ENCODE peak calls at places on chromosomes 11 and 22, in six cellular contexts. Y is thoracic aorta, L is Peyer's patch, N is PC-3, T is fibroblast of lung, X is SK-N-SH. Q is an unnamed sample.
A peak's percentile ranks its signal among the peaks of the same experiment; 100 is the strongest.

GRCh38 chr11:114259124-114259526 is 37.1 kb upstream of the NNMT start:
- DNase-seq in Y (no peak), L (peak; percentile 77), N (no peak), T (no peak), X (no peak), Q (no peak)

GRCh38 chr11:91265946-91266345 is 958.7 kb upstream of the FAT3 start:
- DNase-seq in Y (no peak), L (no peak), N (peak; percentile 70), T (peak; percentile 31), X (no peak), Q (no peak)

GRCh38 chr11:128288368-128288767 is 299.0 kb downstream of the ETS1 start:
- DNase-seq in Y (no peak), L (no peak), N (peak; percentile 23), T (no peak), X (no peak), Q (no peak)

GRCh38 chr11:96758957-96759356 is 369.1 kb downstream of the JRKL start:
- DNase-seq in Y (no peak), L (no peak), N (no peak), T (no peak), X (no peak), Q (no peak)

GRCh38 chr11:68798221-68798813 is 43.4 kb downstream of the CPT1A start:
- DNase-seq in Y (no peak), L (peak; percentile 58), N (peak; percentile 52), T (no peak), X (peak; percentile 72), Q (no peak)

GRCh38 chr11:112238041-112238440 is 11.8 kb downstream of the PTS start:
- DNase-seq in Y (no peak), L (no peak), N (no peak), T (peak; percentile 53), X (no peak), Q (no peak)

GRCh38 chr11:122703541-122704272 is 48.2 kb downstream of the UBASH3B start:
- DNase-seq in Y (no peak), L (no peak), N (peak; percentile 74), T (peak; percentile 56), X (no peak), Q (no peak)

GRCh38 chr11:127274328-127274676 is 273.7 kb upstream of the KIRREL3 start:
- DNase-seq in Y (no peak), L (no peak), N (peak; percentile 30), T (no peak), X (no peak), Q (no peak)

GRCh38 chr11:117950320-117950719 is 21.1 kb upstream of the TMPRSS13 start:
- DNase-seq in Y (no peak), L (peak; percentile 78), N (peak; percentile 18), T (no peak), X (no peak), Q (no peak)

GRCh38 chr11:62322524-62322923 is 14.7 kb upstream of the ASRGL1 start:
- DNase-seq in Y (no peak), L (peak; percentile 71), N (no peak), T (no peak), X (no peak), Q (no peak)

GRCh38 chr11:44950625-44951472 is at the start of gene TP53I11:
- DNase-seq in Y (no peak), L (peak; percentile 88), N (peak; percentile 63), T (peak; percentile 74), X (peak; percentile 94), Q (no peak)

GRCh38 chr11:35160248-35160820 is 21.4 kb downstream of the CD44 start:
- DNase-seq in Y (no peak), L (no peak), N (no peak), T (no peak), X (no peak), Q (no peak)

GRCh38 chr11:68338041-68338800 is 25.8 kb downstream of the LRP5 start:
- DNase-seq in Y (no peak), L (no peak), N (no peak), T (peak; percentile 75), X (no peak), Q (no peak)

GRCh38 chr22:47395481-47395880 is 633.0 kb downstream of the TBC1D22A start:
- DNase-seq in Y (no peak), L (peak; percentile 42), N (peak; percentile 82), T (peak; percentile 19), X (no peak), Q (no peak)

GRCh38 chr11:67634366-67635230 is 4.9 kb upstream of the NUDT8 start:
- DNase-seq in Y (no peak), L (peak; percentile 84), N (no peak), T (no peak), X (no peak), Q (peak; percentile 71)

GRCh38 chr11:65417221-65417701 is 5.3 kb upstream of the NEAT1 start:
- DNase-seq in Y (no peak), L (peak; percentile 77), N (no peak), T (peak; percentile 12), X (no peak), Q (peak; percentile 86)

GRCh38 chr11:34214961-34215805 is 109.8 kb downstream of the NAT10 start:
- DNase-seq in Y (no peak), L (peak; percentile 63), N (peak; percentile 81), T (peak; percentile 81), X (no peak), Q (no peak)

GRCh38 chr11:118060081-118060661 is 16.7 kb upstream of the TMPRSS4 start:
- DNase-seq in Y (no peak), L (peak; percentile 40), N (no peak), T (no peak), X (no peak), Q (peak; percentile 50)

GRCh38 chr11:86787651-86788050 is 12.7 kb upstream of the PRSS23 start:
- DNase-seq in Y (no peak), L (no peak), N (no peak), T (no peak), X (no peak), Q (no peak)

GRCh38 chr11:1926156-1927031 is 6.9 kb downstream of the TNNT3 start:
- DNase-seq in Y (no peak), L (no peak), N (no peak), T (no peak), X (peak; percentile 38), Q (no peak)

GRCh38 chr11:110092577-110093406 is at the start of gene ZC3H12C:
- DNase-seq in Y (peak; percentile 60), L (peak; percentile 86), N (peak; percentile 96), T (peak; percentile 85), X (peak; percentile 90), Q (peak; percentile 91)

GRCh38 chr22:19121631-19122142 is 525 bp downstream of the DGCR2 start:
- DNase-seq in Y (no peak), L (peak; percentile 67), N (peak; percentile 22), T (peak; percentile 44), X (peak; percentile 77), Q (peak; percentile 81)

GRCh38 chr22:29458551-29458950 is 20.2 kb downstream of the RFPL1 start:
- DNase-seq in Y (no peak), L (no peak), N (no peak), T (no peak), X (no peak), Q (no peak)

GRCh38 chr11:68843052-68843561 is 1.4 kb upstream of the CPT1A start:
- DNase-seq in Y (no peak), L (peak; percentile 77), N (no peak), T (peak; percentile 44), X (no peak), Q (no peak)

GRCh38 chr11:65809496-65809895 is 22.6 kb downstream of the OVOL1 start:
- DNase-seq in Y (no peak), L (no peak), N (no peak), T (no peak), X (no peak), Q (no peak)

GRCh38 chr11:85752201-85752889 is 58.6 kb downstream of the SYTL2 start:
- DNase-seq in Y (no peak), L (no peak), N (no peak), T (no peak), X (no peak), Q (no peak)

GRCh38 chr11:86575208-86575855 is 97.1 kb downstream of the ME3 start:
- DNase-seq in Y (no peak), L (no peak), N (no peak), T (peak; percentile 93), X (no peak), Q (no peak)

GRCh38 chr11:70790671-70791300 is 392.5 kb downstream of the CTTN start:
- DNase-seq in Y (no peak), L (no peak), N (no peak), T (no peak), X (no peak), Q (no peak)

GRCh38 chr11:119567667-119568582 is 145.0 kb upstream of the THY1 start:
- DNase-seq in Y (no peak), L (no peak), N (peak; percentile 91), T (peak; percentile 80), X (peak; percentile 75), Q (no peak)

GRCh38 chr11:57481915-57482781 is 21.8 kb downstream of the RTN4RL2 start:
- DNase-seq in Y (no peak), L (no peak), N (no peak), T (no peak), X (no peak), Q (no peak)
- H3K4me3 ChIP-seq in Y (no peak overlapping the region), L (peak overlapping the region; percentile 8), N (no peak overlapping the region), T (no peak overlapping the region), X (no peak overlapping the region), Q (peak overlapping the region; percentile 55)

DNA sequence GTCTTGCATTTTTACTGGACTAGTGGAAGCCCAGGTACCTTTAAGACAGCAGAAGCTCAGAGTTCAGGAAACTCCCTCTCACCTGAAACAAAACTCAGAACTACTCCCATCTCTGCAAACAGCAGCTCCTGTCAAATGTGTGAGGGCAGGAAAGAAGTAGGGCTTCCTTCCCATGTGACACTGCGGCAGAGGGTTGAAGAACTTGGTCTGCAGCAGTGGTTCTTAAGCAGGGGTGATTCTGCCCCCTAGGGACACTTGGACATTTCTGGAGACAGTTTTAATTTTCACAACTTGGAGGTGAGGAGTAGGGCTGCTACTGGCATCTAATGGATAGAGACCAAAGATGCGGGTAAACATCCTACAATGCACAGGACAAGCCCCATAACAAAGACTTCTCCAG is 63.4 kb downstream of the RCN1 start:
- DNase-seq in Y (no peak), L (no peak), N (peak; percentile 51), T (peak; percentile 40), X (no peak), Q (no peak)
- TF ChIP-seq CTCF in Y (no peak), L (no peak), N (peak; percentile 53), T (peak; percentile 10), X (peak; percentile 30), Q (no peak)

DNA sequence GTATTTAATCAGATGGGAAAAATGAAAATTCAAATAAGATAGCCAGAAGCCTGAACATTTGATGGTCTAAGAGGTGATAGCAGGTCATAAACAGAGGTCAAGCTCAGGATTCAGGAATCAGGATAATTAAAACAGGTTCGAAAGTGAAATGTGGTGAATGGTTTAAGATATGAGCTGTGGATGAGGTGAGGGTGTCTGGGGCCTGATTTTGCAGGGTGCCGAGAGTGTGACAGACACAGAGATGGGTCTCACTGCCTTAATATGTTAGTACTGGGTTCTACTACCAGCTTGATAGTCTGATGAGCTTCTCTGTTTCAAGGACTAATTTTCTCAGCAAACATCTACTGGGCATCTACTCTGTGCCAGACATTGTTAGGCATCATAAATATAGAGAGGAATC is 19.9 kb upstream of the EMSY start:
- DNase-seq in Y (no peak), L (no peak), N (no peak), T (no peak), X (no peak), Q (no peak)
- H3K27ac ChIP-seq in Y (no peak overlapping the region), L (no peak overlapping the region), N (no peak overlapping the region), T (no peak overlapping the region), X (no peak overlapping the region), Q (no peak overlapping the region)

DNA sequence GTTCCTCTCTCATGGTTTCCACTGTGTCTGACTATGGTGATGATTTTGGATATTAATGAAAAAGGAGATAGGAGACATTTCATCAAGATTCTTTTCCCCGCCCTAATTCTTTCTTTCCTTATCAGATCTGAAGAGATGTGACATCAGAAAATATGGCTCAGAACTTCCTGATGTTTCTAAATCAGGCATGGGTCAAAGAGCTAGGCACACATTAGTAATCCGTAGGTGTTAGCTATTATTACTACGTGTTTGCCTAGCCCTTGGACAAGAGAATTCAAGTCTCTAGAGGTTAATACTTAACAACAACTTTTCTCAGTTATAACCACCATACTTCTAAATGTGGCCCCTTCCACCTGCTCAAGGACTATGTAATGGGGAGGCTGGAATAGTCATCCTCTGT is 5.8 kb downstream of the JOSD1 start:
- DNase-seq in Y (no peak), L (no peak), N (no peak), T (no peak), X (no peak), Q (no peak)
- H3K4me3 ChIP-seq in Y (no peak overlapping the region), L (no peak overlapping the region), N (no peak overlapping the region), T (no peak overlapping the region), X (no peak overlapping the region), Q (no peak overlapping the region)